ENCODE peak calls at places on chromosomes 7 and 10, in nine cellular contexts. G is stimulated activated CD4-positive, alpha-beta T cell treated with anti-CD3 and anti-CD28 coated beads, Interleukin-2, amount 100 ng/mL, for 48 hours; W is activated naive CD8-positive, alpha-beta T cell treated with anti-CD3 and anti-CD28 coated beads, Interleukin-2, amount 50 U/mL, for 24 hours; F is fibroblast of the conjunctiva; O is stimulated activated CD8-positive, alpha-beta memory T cell treated with anti-CD3 and anti-CD28 coated beads, Interleukin-7, amount 100 ng/mL, for 4 hours; T is effector memory CD4-positive, alpha-beta T cell; L is fibroblast of gingiva; V is progenitor cell of endocrine pancreas; M is M059J. X is an unnamed sample.

GRCh38 chr10:54130394-54130793 is 670.6 kb downstream of the PCDH15 start:
- DNase-seq in G (no peak), W (no peak), F (no peak), O (no peak), T (no peak), L (no peak), V (no peak), M (no peak), X (no peak)

GRCh38 chr10:83820033-83820432 is 319.3 kb upstream of the GHITM start:
- DNase-seq in G (no peak), W (no peak), F (no peak), O (no peak), T (no peak), L (no peak), V (no peak), M (no peak), X (no peak)

GRCh38 chr10:69716711-69717560 is 84.8 kb upstream of the COL13A1 start:
- DNase-seq in G (peak; percentile 66), W (peak; percentile 73), F (no peak), O (peak; percentile 7), T (peak; percentile 10), L (no peak), V (peak; percentile 65), M (peak; percentile 56), X (peak; percentile 82)

GRCh38 chr7:30970074-30970473 is 6.3 kb downstream of the GHRHR start:
- DNase-seq in G (no peak), W (no peak), F (no peak), O (no peak), T (no peak), L (no peak), V (no peak), M (no peak), X (no peak)

GRCh38 chr10:10434312-10434711 is 583.4 kb upstream of the CELF2 start:
- DNase-seq in G (no peak), W (no peak), F (no peak), O (no peak), T (no peak), L (no peak), V (no peak), M (no peak), X (no peak)

GRCh38 chr10:114181971-114182370 is 2.8 kb downstream of the TDRD1 start:
- DNase-seq in G (no peak), W (no peak), F (no peak), O (no peak), T (no peak), L (no peak), V (no peak), M (no peak), X (no peak)

GRCh38 chr7:55534262-55534915 is 37.9 kb downstream of the VOPP1 start:
- DNase-seq in G (peak; percentile 62), W (peak; percentile 75), F (no peak), O (peak; percentile 39), T (peak; percentile 41), L (peak; percentile 27), V (no peak), M (peak; percentile 88), X (peak; percentile 19)

GRCh38 chr10:17239276-17239660 is 11.2 kb downstream of the VIM start:
- DNase-seq in G (no peak), W (no peak), F (no peak), O (no peak), T (no peak), L (no peak), V (no peak), M (no peak), X (no peak)

GRCh38 chr7:131075406-131075805 is 252.3 kb upstream of the MKLN1 start:
- DNase-seq in G (no peak), W (no peak), F (no peak), O (no peak), T (no peak), L (no peak), V (no peak), M (no peak), X (no peak)

GRCh38 chr10:37860494-37861190 is 3.2 kb upstream of the ZNF248 start:
- DNase-seq in G (no peak), W (no peak), F (peak; percentile 59), O (no peak), T (no peak), L (peak; percentile 61), V (no peak), M (peak; percentile 64), X (no peak)

GRCh38 chr7:108239501-108240225 is 109.5 kb upstream of the LAMB4 start:
- DNase-seq in G (no peak), W (no peak), F (no peak), O (no peak), T (no peak), L (no peak), V (no peak), M (no peak), X (no peak)

GRCh38 chr10:132107211-132107946 is 41.6 kb downstream of the JAKMIP3 start:
- DNase-seq in G (no peak), W (no peak), F (no peak), O (no peak), T (no peak), L (no peak), V (peak; percentile 4), M (no peak), X (no peak)

GRCh38 chr10:63237396-63237795 is 104.3 kb downstream of the NRBF2 start:
- DNase-seq in G (no peak), W (no peak), F (no peak), O (no peak), T (no peak), L (no peak), V (no peak), M (no peak), X (no peak)

GRCh38 chr7:74657692-74658170 is at the start of gene GTF2I:
- DNase-seq in G (peak; percentile 35), W (no peak), F (no peak), O (no peak), T (no peak), L (no peak), V (peak; percentile 55), M (no peak), X (no peak)

GRCh38 chr10:47401874-47402645 is 18.0 kb upstream of the ZNF488 start:
- DNase-seq in G (no peak), W (no peak), F (no peak), O (no peak), T (no peak), L (no peak), V (no peak), M (no peak), X (no peak)

GRCh38 chr7:155192961-155193640 is 104.6 kb upstream of the INSIG1 start:
- DNase-seq in G (no peak), W (no peak), F (no peak), O (no peak), T (no peak), L (no peak), V (no peak), M (no peak), X (no peak)

GRCh38 chr7:43294080-43294630 is 181.7 kb downstream of the HECW1 start:
- DNase-seq in G (no peak), W (no peak), F (peak; percentile 57), O (no peak), T (no peak), L (peak; percentile 60), V (no peak), M (peak; percentile 91), X (no peak)

GRCh38 chr10:116073025-116073424 is 200.0 kb downstream of the GFRA1 start:
- DNase-seq in G (no peak), W (no peak), F (no peak), O (no peak), T (no peak), L (no peak), V (no peak), M (no peak), X (no peak)

GRCh38 chr7:131957338-131958025 is 401.1 kb upstream of the PODXL start:
- DNase-seq in G (no peak), W (no peak), F (no peak), O (no peak), T (no peak), L (no peak), V (no peak), M (peak; percentile 52), X (no peak)

GRCh38 chr10:113023017-113023416 is 73.0 kb downstream of the TCF7L2 start:
- DNase-seq in G (no peak), W (no peak), F (no peak), O (no peak), T (no peak), L (no peak), V (no peak), M (no peak), X (no peak)

GRCh38 chr10:27621441-27621840 is 117.3 kb downstream of the RAB18 start:
- DNase-seq in G (no peak), W (no peak), F (no peak), O (no peak), T (no peak), L (no peak), V (no peak), M (no peak), X (no peak)

GRCh38 chr10:101035314-101035713 is 4.3 kb downstream of the SFXN3 start:
- DNase-seq in G (no peak), W (no peak), F (no peak), O (no peak), T (no peak), L (no peak), V (no peak), M (no peak), X (no peak)

GRCh38 chr7:147547252-147547897 is 1043.2 kb upstream of the C7orf33 start:
- DNase-seq in G (no peak), W (peak; percentile 3), F (no peak), O (no peak), T (no peak), L (no peak), V (no peak), M (no peak), X (no peak)

GRCh38 chr7:48140001-48140681 is 31.1 kb upstream of the ABCA13 start:
- DNase-seq in G (no peak), W (no peak), F (no peak), O (no peak), T (no peak), L (peak; percentile 36), V (no peak), M (peak; percentile 86), X (no peak)

GRCh38 chr10:64091889-64092288 is 570.7 kb downstream of the REEP3 start:
- DNase-seq in G (no peak), W (no peak), F (no peak), O (no peak), T (no peak), L (no peak), V (no peak), M (no peak), X (no peak)

GRCh38 chr10:29304259-29305030 is 15.6 kb downstream of the LYZL1 start:
- DNase-seq in G (peak; percentile 7), W (peak; percentile 30), F (peak; percentile 64), O (no peak), T (no peak), L (peak; percentile 49), V (peak; percentile 31), M (peak; percentile 68), X (peak; percentile 28)

GRCh38 chr10:58143944-58144343 is 123.8 kb downstream of the IPMK start:
- DNase-seq in G (no peak), W (no peak), F (no peak), O (no peak), T (no peak), L (no peak), V (no peak), M (peak; percentile 9), X (no peak)

GRCh38 chr10:103095005-103095404 is 98.1 kb downstream of the NT5C2 start:
- DNase-seq in G (no peak), W (no peak), F (no peak), O (no peak), T (no peak), L (no peak), V (no peak), M (no peak), X (no peak)

GRCh38 chr10:63206997-63207952 is 74.1 kb downstream of the NRBF2 start:
- DNase-seq in G (no peak), W (no peak), F (peak; percentile 65), O (no peak), T (no peak), L (peak; percentile 81), V (no peak), M (peak; percentile 34), X (no peak)

GRCh38 chr10:97531401-97531985 is 32.8 kb downstream of the UBTD1 start:
- DNase-seq in G (no peak), W (no peak), F (no peak), O (no peak), T (no peak), L (no peak), V (no peak), M (peak; percentile 83), X (no peak)

GRCh38 chr7:87013841-87014191 is 45.6 kb downstream of the ELAPOR2 start:
- DNase-seq in G (no peak), W (no peak), F (no peak), O (no peak), T (no peak), L (no peak), V (no peak), M (no peak), X (no peak)